ENCODE peak calls at places on chromosomes 12 and 14, in four cellular contexts. Q, E, H and D are unnamed samples.

GRCh38 chr12:54229624-54230212 is 40.9 kb upstream of the SMUG1 start:
- DNase-seq in Q (no peak), E (no peak), H (no peak), D (no peak)

GRCh38 chr12:11553871-11554533 is 95.5 kb upstream of the ETV6 start:
- DNase-seq in Q (peak; percentile 72), E (peak; percentile 48), H (no peak), D (no peak)

GRCh38 chr14:51614707-51615106 is 37.0 kb upstream of the FRMD6 start:
- DNase-seq in Q (no peak), E (no peak), H (no peak), D (no peak)

GRCh38 chr14:65847065-65847847 is 434.7 kb downstream of the FUT8 start:
- DNase-seq in Q (peak; percentile 23), E (no peak), H (no peak), D (no peak)

GRCh38 chr12:48970702-48971334 is 717 bp downstream of the WNT10B start:
- DNase-seq in Q (no peak), E (no peak), H (no peak), D (no peak)

GRCh38 chr14:100018482-100018881 is 46.7 kb upstream of the EVL start:
- DNase-seq in Q (no peak), E (no peak), H (no peak), D (no peak)

GRCh38 chr12:132162508-132163031 is 18.3 kb downstream of the NOC4L start:
- DNase-seq in Q (no peak), E (no peak), H (peak; percentile 80), D (peak; percentile 60)

GRCh38 chr14:101859538-101859902 is 98.0 kb downstream of the PPP2R5C start:
- DNase-seq in Q (no peak), E (no peak), H (no peak), D (no peak)

GRCh38 chr12:116672842-116673516 is 64.9 kb downstream of the SPRING1 start:
- DNase-seq in Q (no peak), E (no peak), H (no peak), D (no peak)

GRCh38 chr12:120224304-120225199 is 23.6 kb upstream of the RPLP0 start:
- DNase-seq in Q (peak; percentile 85), E (no peak), H (no peak), D (peak; percentile 81)

GRCh38 chr14:47674148-47674545 is 1.3 kb downstream of the MDGA2 start:
- DNase-seq in Q (no peak), E (peak; percentile 58), H (no peak), D (peak; percentile 79)

GRCh38 chr14:90375934-90376333 is 20.9 kb upstream of the CALM1 start:
- DNase-seq in Q (no peak), E (no peak), H (no peak), D (no peak)

GRCh38 chr14:26841920-26842741 is 244.3 kb upstream of the NOVA1 start:
- DNase-seq in Q (peak; percentile 45), E (no peak), H (peak; percentile 77), D (no peak)

GRCh38 chr14:75223664-75224154 is 47.3 kb upstream of the TMED10 start:
- DNase-seq in Q (peak; percentile 36), E (peak; percentile 79), H (no peak), D (peak; percentile 72)

GRCh38 chr12:78864483-78865296 is at the start of gene SYT1:
- DNase-seq in Q (peak; percentile 40), E (peak; percentile 94), H (no peak), D (peak; percentile 30)

GRCh38 chr12:89504560-89505346 is 19.8 kb downstream of the GALNT4 start:
- DNase-seq in Q (no peak), E (no peak), H (no peak), D (no peak)

GRCh38 chr12:42935756-42936155 is 346.2 kb upstream of the PRICKLE1 start:
- DNase-seq in Q (no peak), E (no peak), H (no peak), D (no peak)

GRCh38 chr14:39576726-39577125 is 144.5 kb upstream of the FBXO33 start:
- DNase-seq in Q (no peak), E (no peak), H (no peak), D (no peak)

GRCh38 chr14:95196268-95196667 is 38.9 kb upstream of the DICER1 start:
- DNase-seq in Q (no peak), E (no peak), H (no peak), D (no peak)

GRCh38 chr14:75514673-75515630 is 7.3 kb upstream of the BATF start:
- DNase-seq in Q (no peak), E (peak; percentile 20), H (no peak), D (no peak)

GRCh38 chr14:52922656-52923055 is 28.2 kb downstream of the FERMT2 start:
- DNase-seq in Q (no peak), E (no peak), H (no peak), D (no peak)

GRCh38 chr12:22101749-22102243 is 55.8 kb downstream of the CMAS start:
- DNase-seq in Q (peak; percentile 24), E (no peak), H (no peak), D (peak; percentile 70)

GRCh38 chr12:53298154-53298553 is 1.3 kb upstream of the MYG1 start:
- DNase-seq in Q (no peak), E (no peak), H (no peak), D (no peak)

GRCh38 chr12:107330901-107331431 is 237.6 kb upstream of the CRY1 start:
- DNase-seq in Q (no peak), E (peak; percentile 55), H (no peak), D (no peak)

GRCh38 chr12:130961921-130962326 is 8.2 kb downstream of the ADGRD1 start:
- DNase-seq in Q (no peak), E (no peak), H (no peak), D (no peak)

GRCh38 chr14:72917420-72917819 is 8.8 kb upstream of the DCAF4 start:
- DNase-seq in Q (no peak), E (no peak), H (no peak), D (no peak)

GRCh38 chr12:89752331-89752730 is 43.7 kb upstream of the ATP2B1 start:
- DNase-seq in Q (no peak), E (no peak), H (no peak), D (no peak)

GRCh38 chr12:46472893-46473633 is 100.5 kb upstream of the SLC38A2 start:
- DNase-seq in Q (peak; percentile 48), E (no peak), H (no peak), D (no peak)

DNA sequence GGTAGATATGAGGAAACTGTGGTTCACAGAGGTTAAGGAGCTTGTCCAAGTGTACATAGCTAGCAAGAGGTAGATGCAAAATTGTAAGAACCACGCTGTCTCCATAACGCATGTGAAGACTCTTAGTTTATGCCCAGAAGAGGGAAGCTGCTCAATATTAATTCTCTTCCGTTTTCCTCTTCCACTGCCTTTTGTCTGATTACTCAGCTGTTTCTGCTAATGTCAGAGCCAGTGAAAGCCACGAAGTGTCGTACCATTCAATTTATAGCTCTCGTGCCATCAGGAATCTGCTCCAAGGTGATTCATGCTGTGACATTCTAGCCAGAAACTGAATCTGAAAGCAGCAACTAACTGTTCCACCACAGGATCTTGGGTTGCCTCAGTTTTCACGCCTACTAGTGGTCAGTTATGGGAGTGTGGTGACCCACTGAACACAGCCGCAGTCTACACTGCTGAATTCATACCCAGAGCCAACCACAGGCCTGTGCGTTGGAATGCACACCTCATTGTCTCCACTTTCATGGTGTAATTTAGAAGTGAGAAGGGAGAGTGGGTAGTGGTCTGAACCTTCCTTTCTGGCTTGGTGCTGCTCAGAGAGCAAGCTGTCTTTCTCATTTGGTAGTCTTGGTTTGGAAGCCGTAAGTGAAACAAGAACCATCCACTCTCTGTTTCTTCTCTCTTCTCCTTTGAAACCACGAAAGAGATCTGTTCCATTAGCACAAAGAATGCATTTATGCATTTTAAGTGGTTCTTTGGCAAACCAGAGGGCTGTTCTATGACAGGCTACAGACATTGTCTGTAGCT is 74.2 kb upstream of the NAP1L1 start:
- DNase-seq in Q (peak; percentile 45), E (peak; percentile 61), H (no peak), D (no peak)
- H3K4me3 ChIP-seq in Q (no peak overlapping the region), E (no peak overlapping the region), H (no peak overlapping the region), D (no peak overlapping the region)

DNA sequence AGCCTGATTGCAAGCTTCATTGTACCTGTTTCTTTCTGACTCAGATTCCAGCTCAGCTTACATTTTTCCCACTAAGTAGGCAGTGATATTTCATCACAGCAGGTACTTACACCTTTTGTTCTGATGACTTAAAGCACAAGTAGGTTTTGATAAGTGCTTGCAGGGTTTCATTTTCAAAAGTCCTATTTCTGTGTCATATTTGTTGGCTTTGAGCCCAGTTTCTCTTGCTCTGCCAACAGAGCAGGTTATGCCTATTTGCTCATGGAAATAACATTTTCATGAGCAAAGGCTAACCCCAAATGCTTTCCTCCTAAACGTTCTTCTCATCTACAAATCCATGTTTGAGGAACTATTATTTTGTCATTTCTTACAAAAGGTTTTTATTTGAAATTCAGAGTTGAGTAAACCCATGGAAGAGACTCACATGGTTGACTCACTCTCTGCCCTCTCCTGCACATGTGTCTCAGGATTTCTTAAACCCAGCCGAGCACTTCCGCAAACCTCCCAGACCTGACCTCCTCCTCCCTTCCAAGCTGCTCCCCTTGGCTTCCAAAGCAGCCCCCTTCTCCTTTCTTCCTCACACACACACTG is 12.3 kb upstream of the LTA4H start:
- DNase-seq in Q (no peak), E (no peak), H (no peak), D (peak; percentile 54)
- H3K4me3 ChIP-seq in Q (no peak overlapping the region), E (no peak overlapping the region), H (no peak overlapping the region), D (no peak overlapping the region)

DNA sequence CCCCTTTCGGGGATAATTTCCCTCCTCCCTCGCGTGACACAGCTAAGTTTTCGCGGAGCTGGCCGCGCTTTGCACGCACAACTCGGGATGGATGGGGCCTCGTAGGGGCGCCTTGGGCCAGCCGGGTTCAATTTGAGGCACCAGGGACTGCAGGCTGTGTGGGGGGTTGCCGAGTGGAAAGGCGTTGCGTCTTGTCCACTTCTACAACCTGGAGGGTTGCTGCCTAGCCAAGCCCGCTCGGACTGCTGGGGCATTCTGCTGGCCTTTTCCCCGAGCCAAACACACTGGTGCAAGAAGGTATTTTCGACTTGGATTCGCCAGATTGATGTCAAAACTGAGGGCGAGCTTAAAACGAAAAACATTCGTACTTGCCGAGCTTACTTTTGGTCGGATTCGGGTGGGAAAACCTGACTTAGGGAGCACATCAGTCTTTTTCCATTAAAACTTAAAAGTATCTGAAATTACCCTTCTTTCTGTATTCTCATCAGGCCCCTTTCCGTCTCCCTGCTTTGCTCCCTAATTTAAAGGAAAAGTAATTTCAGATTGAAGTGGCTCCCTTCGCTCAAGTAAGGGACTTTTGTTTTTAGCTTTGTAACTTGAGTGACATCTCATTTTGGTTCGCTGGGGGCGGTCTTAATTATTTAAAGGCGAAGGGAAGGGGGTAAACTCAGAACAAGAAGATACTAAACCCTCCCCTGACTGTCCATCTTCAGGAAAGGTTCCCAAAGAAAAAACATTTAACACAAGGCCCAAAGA is 14.3 kb downstream of the TBX3 start:
- DNase-seq in Q (no peak), E (peak; percentile 60), H (no peak), D (no peak)
- H3K4me3 ChIP-seq in Q (no peak overlapping the region), E (no peak overlapping the region), H (peak overlapping the region; percentile 29), D (peak overlapping the region; percentile 29)

GRCh38 chr12:15322164-15323054 is at the start of gene PTPRO:
- DNase-seq in Q (no peak), E (peak; percentile 83), H (no peak), D (no peak)
- H3K4me3 ChIP-seq in Q (peak within 1 kb of the TSS; percentile 38), E (peak within 1 kb of the TSS; percentile 88), H (peak within 1 kb of the TSS; percentile 42), D (peak within 1 kb of the TSS; percentile 5)

GRCh38 chr12:96422192-96422591 is 22.0 kb upstream of the CDK17 start:
- DNase-seq in Q (no peak), E (no peak), H (no peak), D (no peak)

GRCh38 chr12:96416033-96416790 is 16.0 kb upstream of the CDK17 start:
- DNase-seq in Q (no peak), E (no peak), H (no peak), D (no peak)

GRCh38 chr12:96421014-96421413 is 20.8 kb upstream of the CDK17 start:
- DNase-seq in Q (no peak), E (no peak), H (no peak), D (no peak)

GRCh38 chr12:96420255-96420930 is 20.2 kb upstream of the CDK17 start:
- DNase-seq in Q (no peak), E (no peak), H (no peak), D (no peak)

GRCh38 chr12:96419576-96420254 is 19.5 kb upstream of the CDK17 start:
- DNase-seq in Q (no peak), E (no peak), H (no peak), D (no peak)
- H3K4me3 ChIP-seq in Q (no peak overlapping the region), E (no peak overlapping the region), H (no peak overlapping the region), D (no peak overlapping the region)